ENCODE peak calls at places on chromosome X, in ten cellular contexts. J is MM.1S; P is uterus; E is activated CD8-positive, alpha-beta memory T cell treated with anti-CD3 and anti-CD28 coated beads for 48 hours; Z is effector memory CD4-positive, alpha-beta T cell; S is stimulated activated CD8-positive, alpha-beta memory T cell treated with anti-CD3 and anti-CD28 coated beads, Interleukin-2, amount 100 ng/mL, for 1 hour; Y is EH; A is naive B cell; R is RPMI7951; H is cardiac fibroblast. T is an unnamed sample.
A peak's percentile ranks its signal among the peaks of the same experiment; 100 is the strongest.

GRCh38 chrX:121949041-121949760 is 901.8 kb downstream of the GLUD2 start:
- DNase-seq in J (no peak), P (no peak), E (no peak), Z (no peak), S (no peak), Y (peak; percentile 14), A (no peak), R (peak; percentile 11), H (no peak), T (peak; percentile 58)

GRCh38 chrX:133538148-133538547 is 122.9 kb upstream of the GPC4 start:
- DNase-seq in J (peak; percentile 91), P (no peak), E (no peak), Z (no peak), S (no peak), Y (no peak), A (no peak), R (no peak), H (no peak), T (no peak)

GRCh38 chrX:70171636-70172035 is 5.6 kb upstream of the DGAT2L6 start:
- DNase-seq in J (no peak), P (no peak), E (no peak), Z (no peak), S (no peak), Y (no peak), A (no peak), R (peak; percentile 44), H (peak; percentile 38), T (no peak)

GRCh38 chrX:136336623-136337022 is 35.9 kb downstream of the ADGRG4 start:
- DNase-seq in J (no peak), P (no peak), E (no peak), Z (no peak), S (no peak), Y (no peak), A (no peak), R (no peak), H (peak; percentile 10), T (no peak)

GRCh38 chrX:110938977-110939732 is 143.5 kb upstream of the CHRDL1 start:
- DNase-seq in J (no peak), P (no peak), E (no peak), Z (no peak), S (no peak), Y (no peak), A (no peak), R (peak; percentile 22), H (no peak), T (no peak)

GRCh38 chrX:26026179-26026578 is 112.0 kb upstream of the MAGEB18 start:
- DNase-seq in J (no peak), P (no peak), E (no peak), Z (no peak), S (no peak), Y (no peak), A (no peak), R (no peak), H (peak; percentile 59), T (no peak)

GRCh38 chrX:120147537-120147936 is 10.9 kb upstream of the RHOXF2 start:
- DNase-seq in J (no peak), P (no peak), E (no peak), Z (no peak), S (no peak), Y (no peak), A (no peak), R (no peak), H (no peak), T (no peak)

GRCh38 chrX:42028113-42028512 is 104.8 kb upstream of the CASK start:
- DNase-seq in J (no peak), P (no peak), E (no peak), Z (no peak), S (no peak), Y (no peak), A (no peak), R (peak; percentile 6), H (no peak), T (no peak)

GRCh38 chrX:39874202-39874816 is 223.4 kb downstream of the BCOR start:
- DNase-seq in J (no peak), P (no peak), E (peak; percentile 41), Z (no peak), S (no peak), Y (peak; percentile 48), A (no peak), R (peak; percentile 93), H (no peak), T (no peak)

GRCh38 chrX:140091276-140091886 is 126.1 kb upstream of the CXorf66 start:
- DNase-seq in J (no peak), P (no peak), E (no peak), Z (peak; percentile 6), S (no peak), Y (no peak), A (no peak), R (no peak), H (no peak), T (peak; percentile 0)

GRCh38 chrX:71178908-71179307 is 34.3 kb downstream of the NLGN3 start:
- DNase-seq in J (peak; percentile 63), P (peak; percentile 64), E (no peak), Z (no peak), S (peak; percentile 11), Y (peak; percentile 67), A (peak; percentile 39), R (peak; percentile 70), H (peak; percentile 76), T (peak; percentile 62)

GRCh38 chrX:44428989-44429627 is 85.6 kb upstream of the EFHC2 start:
- DNase-seq in J (no peak), P (no peak), E (no peak), Z (no peak), S (no peak), Y (no peak), A (no peak), R (no peak), H (no peak), T (no peak)

GRCh38 chrX:74535633-74536141 is 78.7 kb downstream of the RLIM start:
- DNase-seq in J (peak; percentile 23), P (peak; percentile 81), E (no peak), Z (no peak), S (no peak), Y (peak; percentile 67), A (peak; percentile 11), R (peak; percentile 73), H (peak; percentile 51), T (peak; percentile 59)

GRCh38 chrX:41692162-41692749 is 3.5 kb downstream of the GPR34 start:
- DNase-seq in J (no peak), P (no peak), E (no peak), Z (no peak), S (no peak), Y (peak; percentile 64), A (no peak), R (no peak), H (peak; percentile 89), T (peak; percentile 79)

GRCh38 chrX:22313757-22314156 is 41.0 kb downstream of the CBLL2 start:
- DNase-seq in J (no peak), P (no peak), E (no peak), Z (no peak), S (no peak), Y (peak; percentile 53), A (no peak), R (peak; percentile 9), H (no peak), T (no peak)

GRCh38 chrX:13029831-13030771 is 14.3 kb downstream of the FAM9C start:
- DNase-seq in J (no peak), P (no peak), E (no peak), Z (no peak), S (no peak), Y (peak; percentile 48), A (no peak), R (peak; percentile 55), H (peak; percentile 40), T (no peak)

GRCh38 chrX:22078117-22078516 is 46.0 kb downstream of the PHEX start:
- DNase-seq in J (no peak), P (no peak), E (no peak), Z (no peak), S (no peak), Y (peak; percentile 59), A (no peak), R (no peak), H (no peak), T (peak; percentile 29)

GRCh38 chrX:20116575-20117240 is at the start of gene MAP7D2:
- DNase-seq in J (no peak), P (no peak), E (no peak), Z (no peak), S (no peak), Y (no peak), A (no peak), R (peak; percentile 7), H (no peak), T (no peak)

T was measured in AG10803.